ENCODE peak calls at places on chromosomes 4 and X, in four cellular contexts. B is GM12878, W is GM12891, S is K562. H is an unnamed sample.

GRCh38 chr4:112604590-112604989 is 32.1 kb downstream of the ZGRF1 start:
- DNase-seq in B (peak; percentile 3), S (peak; percentile 60), W (no peak), H (no peak)

GRCh38 chr4:119627267-119628190 is 1.1 kb downstream of the PDE5A start:
- DNase-seq in W (peak; percentile 75), B (no peak), S (peak; percentile 63), H (no peak)

GRCh38 chr4:3227878-3228675 is 20.9 kb upstream of the MSANTD1 start:
- DNase-seq in W (no peak), S (no peak), B (no peak), H (no peak)

GRCh38 chr4:78938474-78938867 is 767 bp downstream of the PAQR3 start:
- DNase-seq in B (no peak), W (no peak), S (no peak), H (peak; percentile 16)

GRCh38 chrX:108177321-108177990 is 85.9 kb downstream of the ATG4A start:
- DNase-seq in S (no peak), B (no peak), W (no peak), H (no peak)

GRCh38 chrX:153608821-153609220 is 9.9 kb upstream of the CCNQ start:
- DNase-seq in W (no peak), S (no peak), B (no peak), H (no peak)

GRCh38 chr4:3419836-3420605 is 21.7 kb upstream of the HGFAC start:
- DNase-seq in W (no peak), B (no peak), S (no peak), H (no peak)

GRCh38 chrX:49059209-49060191 is 701 bp downstream of the CCDC120 start:
- DNase-seq in B (no peak), W (no peak), S (peak; percentile 19), H (no peak)

GRCh38 chr4:147340547-147341225 is 140.2 kb upstream of the EDNRA start:
- DNase-seq in W (no peak), B (peak; percentile 19), S (no peak), H (no peak)

GRCh38 chr4:40335508-40335860 is 351 bp downstream of the CHRNA9 start:
- DNase-seq in W (no peak), S (no peak), B (no peak), H (no peak)
- TF ChIP-seq SPI1 in W (no peak), S (no peak), B (no peak), H (no peak)

DNA sequence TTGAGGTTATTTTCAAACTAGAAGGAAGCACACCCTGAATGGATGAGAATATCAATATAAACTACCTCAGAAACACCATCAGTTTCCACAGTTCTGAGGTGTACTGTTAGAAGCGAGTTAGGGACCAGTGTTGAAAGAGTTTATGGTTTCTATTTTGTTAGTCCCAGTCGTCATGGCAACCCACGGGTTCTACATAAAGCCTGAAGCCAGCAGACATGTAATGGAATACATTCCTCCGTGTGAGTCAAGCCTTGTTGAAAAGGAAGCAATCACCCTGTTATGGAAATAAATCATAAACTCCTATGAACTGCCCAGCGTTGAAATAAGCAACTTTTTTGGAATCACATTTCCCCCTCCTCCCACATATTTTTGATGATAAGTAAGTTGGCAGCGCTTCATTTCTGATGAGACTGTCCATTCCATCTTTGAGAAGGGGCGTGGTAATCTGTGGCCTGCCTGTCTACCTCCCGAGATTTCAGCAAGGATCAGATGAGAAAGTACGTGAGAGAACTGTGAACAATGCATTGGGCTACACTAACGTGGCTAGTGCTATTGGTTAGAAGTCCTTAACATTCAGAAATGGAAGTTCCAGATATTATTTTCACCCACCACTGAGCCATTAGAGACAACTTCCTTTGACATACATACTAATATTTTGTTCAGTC is 40.4 kb upstream of the PDHA1 start:
- DNase-seq in B (no peak), W (no peak), S (no peak), H (no peak)
- TF ChIP-seq SPI1 in B (no peak), W (no peak), S (no peak), H (no peak)

DNA sequence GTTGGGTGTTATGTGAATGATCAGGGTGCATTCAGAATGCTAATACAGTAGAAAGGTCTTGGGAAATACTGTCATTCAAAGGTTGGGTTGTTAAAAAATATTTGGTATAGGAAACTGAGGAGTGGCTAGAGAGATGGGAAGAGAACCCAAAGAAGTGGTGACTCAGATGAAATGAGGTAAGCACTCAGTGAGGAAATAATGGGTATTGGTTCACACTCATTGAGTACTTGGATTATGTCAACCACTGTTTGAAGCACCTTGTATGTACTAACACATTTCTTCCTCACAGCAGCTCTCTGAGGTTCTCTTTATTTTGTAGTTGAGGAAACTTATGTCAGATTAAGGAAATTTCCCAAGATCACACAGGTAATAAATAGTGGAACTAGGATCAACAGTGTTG is 40.8 kb upstream of the NUDT6 start:
- DNase-seq in W (no peak), S (no peak), B (no peak), H (peak; percentile 62)
- TF ChIP-seq SPI1 in W (no peak), S (no peak), B (no peak), H (no peak)

GRCh38 chrX:146907391-146908240 is 93.1 kb upstream of the CXorf51A start:
- DNase-seq in B (no peak), S (no peak), W (no peak), H (no peak)
- TF ChIP-seq SPI1 in B (no peak), S (no peak), W (no peak), H (no peak)

GRCh38 chr4:153447175-153447887 is 18.8 kb upstream of the TMEM131L start:
- DNase-seq in S (no peak), B (no peak), W (no peak), H (no peak)
- TF ChIP-seq SPI1 in S (no peak), B (no peak), W (no peak), H (no peak)

GRCh38 chr4:163679189-163679588 is 184.7 kb downstream of the TMA16 start:
- DNase-seq in S (peak; percentile 5), W (no peak), B (no peak), H (no peak)
- TF ChIP-seq SPI1 in S (no peak), W (no peak), B (no peak), H (no peak)

GRCh38 chr4:8270912-8271815 is 1.6 kb downstream of the HTRA3 start:
- DNase-seq in S (no peak), B (no peak), W (no peak), H (no peak)

GRCh38 chr4:8273450-8273849 is 3.9 kb downstream of the HTRA3 start:
- DNase-seq in B (no peak), W (no peak), S (no peak), H (no peak)

GRCh38 chr4:8274066-8274652 is 4.6 kb downstream of the HTRA3 start:
- DNase-seq in W (no peak), S (no peak), B (no peak), H (no peak)

GRCh38 chr4:8271821-8272220 is 2.3 kb downstream of the HTRA3 start:
- DNase-seq in B (no peak), W (no peak), S (no peak), H (no peak)

DNA sequence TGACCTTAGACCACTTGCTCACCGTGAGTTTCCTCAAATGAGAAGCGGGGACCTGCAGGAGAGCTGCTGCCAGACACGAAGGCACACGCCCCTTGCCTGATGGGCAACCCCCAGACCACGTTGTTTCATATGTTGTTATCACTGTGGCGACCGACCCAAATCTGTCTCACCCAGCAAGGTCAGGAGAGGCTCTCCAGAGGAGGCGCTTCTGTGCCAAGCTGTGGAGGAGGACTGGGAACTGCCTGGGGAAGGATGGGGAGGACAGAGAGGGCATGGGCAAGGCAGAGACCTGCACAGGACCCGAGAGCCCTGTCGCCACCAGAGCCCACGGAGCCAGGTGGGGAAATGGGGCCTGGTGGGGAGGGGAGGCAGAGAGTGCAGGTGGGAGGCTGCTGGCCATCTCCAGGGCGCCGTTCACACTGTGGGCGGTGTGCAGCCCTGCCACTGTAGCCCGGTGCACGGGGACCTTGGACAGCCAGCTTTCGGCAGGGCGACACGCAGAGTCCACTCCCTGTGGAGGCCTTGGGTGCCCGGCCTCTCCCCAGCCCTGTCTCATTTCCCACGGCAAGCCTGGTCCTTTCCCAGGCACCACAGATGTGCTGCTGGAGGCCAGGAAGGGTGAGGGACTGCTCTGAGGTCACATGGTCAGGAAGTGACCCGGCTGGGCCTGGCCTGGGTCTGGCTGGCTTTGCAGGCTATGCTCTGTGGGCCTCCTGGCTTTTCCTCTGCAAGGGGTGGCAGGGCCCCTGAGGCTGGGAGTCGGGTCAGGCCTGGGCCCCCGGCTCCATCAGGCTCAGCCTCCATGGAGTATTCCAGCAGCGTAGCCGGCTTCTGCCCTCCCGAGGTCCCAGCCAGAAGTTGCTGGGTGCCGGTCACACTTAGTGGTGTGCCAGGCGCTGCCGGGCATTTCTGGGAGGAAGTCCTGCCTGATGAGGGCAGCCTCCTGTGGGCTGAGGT is 3.2 kb downstream of the HTRA3 start:
- DNase-seq in S (no peak), W (no peak), B (no peak), H (no peak)
- TF ChIP-seq SPI1 in S (no peak), W (no peak), B (no peak), H (peak; percentile 58)

GRCh38 chr4:53804719-53805118 is 213.4 kb upstream of the LNX1 start:
- DNase-seq in S (peak; percentile 57), B (peak; percentile 12), W (peak; percentile 7), H (peak; percentile 49)

GRCh38 chr4:53813991-53814390 is 222.7 kb upstream of the LNX1 start:
- DNase-seq in W (no peak), B (no peak), S (no peak), H (no peak)

GRCh38 chr4:53810643-53811042 is 219.4 kb upstream of the LNX1 start:
- DNase-seq in W (no peak), S (no peak), B (no peak), H (no peak)

GRCh38 chr4:53805291-53805690 is 214.0 kb upstream of the LNX1 start:
- DNase-seq in S (no peak), W (no peak), B (no peak), H (no peak)

GRCh38 chr4:53809816-53810215 is 218.5 kb upstream of the LNX1 start:
- DNase-seq in S (no peak), B (no peak), W (no peak), H (no peak)
- TF ChIP-seq SPI1 in S (no peak), B (no peak), W (no peak), H (no peak)

GRCh38 chr4:5710065-5710961 is 688 bp upstream of the EVC start:
- DNase-seq in W (no peak), B (no peak), S (no peak), H (no peak)

GRCh38 chr4:5712931-5713330 is 1.9 kb downstream of the EVC start:
- DNase-seq in B (no peak), S (no peak), W (no peak), H (no peak)

GRCh38 chr4:5712517-5712916 is 1.5 kb downstream of the EVC start:
- DNase-seq in W (no peak), S (no peak), B (peak; percentile 74), H (no peak)

GRCh38 chr4:5710962-5711478 is at the start of gene EVC:
- DNase-seq in B (no peak), S (peak; percentile 73), W (peak; percentile 44), H (no peak)

GRCh38 chr4:5711479-5712184 is 631 bp downstream of the EVC start:
- DNase-seq in S (peak; percentile 33), B (no peak), W (no peak), H (no peak)
- TF ChIP-seq SPI1 in S (no peak), B (no peak), W (no peak), H (no peak)